ENCODE peak calls at places on chromosomes 11 and 22, in seven cellular contexts. One of them, this sample, is unnamed.

GRCh38 chr11:27459191-27459590 is 13.4 kb downstream of the LGR4 start:
- DNase-seq in SK-N-SH: no peak
- DNase-seq in CD4-positive, alpha-beta T cell: no peak
- DNase-seq in A673: no peak
- DNase-seq in aorta: no peak
- DNase-seq in heart right ventricle: no peak
- DNase-seq in suprapubic skin: no peak
- DNase-seq in this sample: no peak

GRCh38 chr11:111698852-111699559 is 67.2 kb downstream of the PPP2R1B start:
- DNase-seq in A673: no peak
- DNase-seq in heart right ventricle: no peak
- DNase-seq in SK-N-SH: no peak
- DNase-seq in CD4-positive, alpha-beta T cell: no peak
- DNase-seq in suprapubic skin: no peak
- DNase-seq in aorta: no peak
- DNase-seq in this sample: no peak

GRCh38 chr11:284081-285020 is 4.6 kb upstream of the PGGHG start:
- DNase-seq in CD4-positive, alpha-beta T cell: no peak
- DNase-seq in suprapubic skin: no peak
- DNase-seq in heart right ventricle: peak
- DNase-seq in aorta: peak
- DNase-seq in A673: no peak
- DNase-seq in SK-N-SH: peak
- DNase-seq in this sample: no peak

GRCh38 chr22:32820131-32820882 is 18.8 kb downstream of the TIMP3 start:
- DNase-seq in SK-N-SH: no peak
- DNase-seq in suprapubic skin: peak
- DNase-seq in heart right ventricle: no peak
- DNase-seq in aorta: no peak
- DNase-seq in CD4-positive, alpha-beta T cell: no peak
- DNase-seq in A673: no peak
- DNase-seq in this sample: no peak

GRCh38 chr11:60957188-60957587 is 5.2 kb upstream of the SLC15A3 start:
- DNase-seq in aorta: no peak
- DNase-seq in heart right ventricle: no peak
- DNase-seq in suprapubic skin: peak
- DNase-seq in A673: no peak
- DNase-seq in SK-N-SH: no peak
- DNase-seq in CD4-positive, alpha-beta T cell: no peak
- DNase-seq in this sample: no peak

GRCh38 chr11:27233654-27234042 is 129.4 kb downstream of the CCDC34 start:
- DNase-seq in A673: no peak
- DNase-seq in suprapubic skin: no peak
- DNase-seq in aorta: no peak
- DNase-seq in CD4-positive, alpha-beta T cell: no peak
- DNase-seq in heart right ventricle: no peak
- DNase-seq in SK-N-SH: no peak
- DNase-seq in this sample: no peak

GRCh38 chr22:49094151-49094550 is 733.5 kb downstream of the BRD1 start:
- DNase-seq in A673: peak
- DNase-seq in aorta: no peak
- DNase-seq in SK-N-SH: no peak
- DNase-seq in suprapubic skin: no peak
- DNase-seq in CD4-positive, alpha-beta T cell: no peak
- DNase-seq in heart right ventricle: no peak
- DNase-seq in this sample: no peak

GRCh38 chr11:46504817-46505613 is 88.8 kb downstream of the AMBRA1 start:
- DNase-seq in suprapubic skin: no peak
- DNase-seq in CD4-positive, alpha-beta T cell: no peak
- DNase-seq in SK-N-SH: no peak
- DNase-seq in heart right ventricle: no peak
- DNase-seq in aorta: no peak
- DNase-seq in A673: no peak
- DNase-seq in this sample: no peak

GRCh38 chr11:29326757-29327156 is 690.1 kb downstream of the KCNA4 start:
- DNase-seq in A673: no peak
- DNase-seq in suprapubic skin: no peak
- DNase-seq in aorta: no peak
- DNase-seq in CD4-positive, alpha-beta T cell: no peak
- DNase-seq in SK-N-SH: no peak
- DNase-seq in heart right ventricle: no peak
- DNase-seq in this sample: no peak

GRCh38 chr22:41047741-41048140 is 44.7 kb upstream of the EP300 start:
- DNase-seq in CD4-positive, alpha-beta T cell: no peak
- DNase-seq in aorta: no peak
- DNase-seq in heart right ventricle: no peak
- DNase-seq in suprapubic skin: no peak
- DNase-seq in A673: no peak
- DNase-seq in SK-N-SH: no peak
- DNase-seq in this sample: no peak

GRCh38 chr22:32544953-32545558 is 70.4 kb downstream of the FBXO7 start:
- DNase-seq in aorta: peak
- DNase-seq in SK-N-SH: no peak
- DNase-seq in heart right ventricle: no peak
- DNase-seq in CD4-positive, alpha-beta T cell: no peak
- DNase-seq in suprapubic skin: no peak
- DNase-seq in A673: no peak
- DNase-seq in this sample: no peak

GRCh38 chr22:20206709-20207215 is 55.9 kb upstream of the CCDC188 start:
- DNase-seq in SK-N-SH: no peak
- DNase-seq in A673: no peak
- DNase-seq in heart right ventricle: no peak
- DNase-seq in suprapubic skin: no peak
- DNase-seq in CD4-positive, alpha-beta T cell: no peak
- DNase-seq in aorta: no peak
- DNase-seq in this sample: no peak

GRCh38 chr22:17727244-17727892 is 46.9 kb downstream of the BID start:
- DNase-seq in SK-N-SH: no peak
- DNase-seq in aorta: no peak
- DNase-seq in suprapubic skin: no peak
- DNase-seq in CD4-positive, alpha-beta T cell: no peak
- DNase-seq in A673: no peak
- DNase-seq in heart right ventricle: no peak
- DNase-seq in this sample: no peak

GRCh38 chr11:95584589-95584988 is 205.0 kb downstream of the FAM76B start:
- DNase-seq in SK-N-SH: no peak
- DNase-seq in CD4-positive, alpha-beta T cell: no peak
- DNase-seq in aorta: no peak
- DNase-seq in A673: no peak
- DNase-seq in suprapubic skin: no peak
- DNase-seq in heart right ventricle: no peak
- DNase-seq in this sample: no peak

GRCh38 chr11:112886707-112887370 is 74.4 kb upstream of the NCAM1 start:
- DNase-seq in A673: peak
- DNase-seq in suprapubic skin: no peak
- DNase-seq in SK-N-SH: no peak
- DNase-seq in aorta: no peak
- DNase-seq in CD4-positive, alpha-beta T cell: no peak
- DNase-seq in heart right ventricle: no peak
- DNase-seq in this sample: no peak

GRCh38 chr11:65565624-65566453 is 4.4 kb upstream of the ZNRD2 start:
- DNase-seq in CD4-positive, alpha-beta T cell: no peak
- DNase-seq in suprapubic skin: no peak
- DNase-seq in SK-N-SH: no peak
- DNase-seq in A673: no peak
- DNase-seq in aorta: no peak
- DNase-seq in heart right ventricle: no peak
- DNase-seq in this sample: no peak

GRCh38 chr11:128029219-128029722 is 558.1 kb downstream of the ETS1 start:
- DNase-seq in suprapubic skin: no peak
- DNase-seq in heart right ventricle: no peak
- DNase-seq in SK-N-SH: peak
- DNase-seq in A673: no peak
- DNase-seq in aorta: no peak
- DNase-seq in CD4-positive, alpha-beta T cell: no peak
- DNase-seq in this sample: no peak

GRCh38 chr11:103202048-103202651 is 92.9 kb downstream of the DYNC2H1 start:
- DNase-seq in aorta: no peak
- DNase-seq in SK-N-SH: peak
- DNase-seq in CD4-positive, alpha-beta T cell: no peak
- DNase-seq in heart right ventricle: no peak
- DNase-seq in A673: peak
- DNase-seq in suprapubic skin: no peak
- DNase-seq in this sample: no peak

GRCh38 chr22:44108806-44109385 is 71.8 kb upstream of the PARVG start:
- DNase-seq in suprapubic skin: peak
- DNase-seq in A673: no peak
- DNase-seq in heart right ventricle: no peak
- DNase-seq in CD4-positive, alpha-beta T cell: no peak
- DNase-seq in aorta: peak
- DNase-seq in SK-N-SH: no peak
- DNase-seq in this sample: no peak

DNA sequence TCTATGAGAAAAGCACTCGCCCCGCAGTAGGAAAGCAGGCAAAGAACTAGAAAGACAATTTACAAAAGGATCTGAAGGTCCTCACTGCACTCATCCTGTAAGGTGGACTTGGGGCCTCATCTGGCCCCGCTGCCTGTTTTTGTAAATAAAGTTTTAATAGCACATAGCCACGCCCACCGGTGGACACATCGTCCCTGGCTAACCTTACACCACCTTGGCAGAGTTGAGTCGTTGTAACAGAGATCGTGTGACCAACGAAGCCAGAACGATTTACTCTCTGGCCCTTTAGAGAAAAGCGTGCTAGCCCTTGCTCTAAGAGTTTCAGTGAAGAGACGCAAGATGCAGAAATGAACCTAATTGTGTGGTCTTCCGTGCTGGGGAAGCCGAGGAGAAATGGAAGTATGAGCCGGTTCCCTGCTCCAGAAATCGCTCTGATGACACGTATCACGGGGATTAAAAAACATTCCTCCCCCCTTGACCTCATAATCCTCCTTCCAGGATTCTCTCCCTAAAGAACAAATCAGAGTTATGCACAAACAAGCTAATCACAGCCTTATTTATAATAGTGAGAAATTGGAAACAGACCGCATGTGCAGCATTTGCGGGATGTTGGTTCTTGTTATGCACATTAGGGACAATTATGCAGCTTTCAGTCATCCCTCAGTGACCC is 80.1 kb downstream of the CDKN1C start:
- DNase-seq in A673: no peak
- DNase-seq in aorta: no peak
- DNase-seq in CD4-positive, alpha-beta T cell: no peak
- DNase-seq in SK-N-SH: no peak
- DNase-seq in suprapubic skin: peak
- DNase-seq in heart right ventricle: no peak
- DNase-seq in this sample: no peak
- H3K27ac ChIP-seq in A673: no peak
- H3K27ac ChIP-seq in aorta: no peak
- H3K27ac ChIP-seq in CD4-positive, alpha-beta T cell: no peak
- H3K27ac ChIP-seq in SK-N-SH: no peak
- H3K27ac ChIP-seq in suprapubic skin: no peak
- H3K27ac ChIP-seq in heart right ventricle: peak
- H3K27ac ChIP-seq in this sample: peak

GRCh38 chr22:27719033-27719341 is 82.6 kb downstream of the MN1 start:
- DNase-seq in A673: no peak
- DNase-seq in CD4-positive, alpha-beta T cell: no peak
- DNase-seq in heart right ventricle: no peak
- DNase-seq in aorta: peak
- DNase-seq in suprapubic skin: no peak
- DNase-seq in SK-N-SH: no peak
- DNase-seq in this sample: no peak
- H3K27ac ChIP-seq in A673: no peak
- H3K27ac ChIP-seq in CD4-positive, alpha-beta T cell: no peak
- H3K27ac ChIP-seq in heart right ventricle: peak
- H3K27ac ChIP-seq in aorta: no peak
- H3K27ac ChIP-seq in suprapubic skin: peak
- H3K27ac ChIP-seq in SK-N-SH: no peak
- H3K27ac ChIP-seq in this sample: no peak

GRCh38 chr11:44619931-44620725 is 54.7 kb downstream of the CD82 start:
- DNase-seq in SK-N-SH: no peak
- DNase-seq in heart right ventricle: peak
- DNase-seq in A673: no peak
- DNase-seq in CD4-positive, alpha-beta T cell: no peak
- DNase-seq in suprapubic skin: peak
- DNase-seq in aorta: peak
- DNase-seq in this sample: no peak

GRCh38 chr11:44622190-44622650 is 56.8 kb downstream of the CD82 start:
- DNase-seq in aorta: peak
- DNase-seq in CD4-positive, alpha-beta T cell: no peak
- DNase-seq in SK-N-SH: no peak
- DNase-seq in suprapubic skin: peak
- DNase-seq in A673: no peak
- DNase-seq in heart right ventricle: peak
- DNase-seq in this sample: no peak

GRCh38 chr11:44621784-44622183 is 56.3 kb downstream of the CD82 start:
- DNase-seq in aorta: peak
- DNase-seq in CD4-positive, alpha-beta T cell: no peak
- DNase-seq in A673: no peak
- DNase-seq in suprapubic skin: peak
- DNase-seq in SK-N-SH: no peak
- DNase-seq in heart right ventricle: peak
- DNase-seq in this sample: no peak

GRCh38 chr11:44622721-44623258 is 57.3 kb downstream of the CD82 start:
- DNase-seq in suprapubic skin: peak
- DNase-seq in SK-N-SH: no peak
- DNase-seq in aorta: peak
- DNase-seq in A673: no peak
- DNase-seq in heart right ventricle: peak
- DNase-seq in CD4-positive, alpha-beta T cell: no peak
- DNase-seq in this sample: no peak

DNA sequence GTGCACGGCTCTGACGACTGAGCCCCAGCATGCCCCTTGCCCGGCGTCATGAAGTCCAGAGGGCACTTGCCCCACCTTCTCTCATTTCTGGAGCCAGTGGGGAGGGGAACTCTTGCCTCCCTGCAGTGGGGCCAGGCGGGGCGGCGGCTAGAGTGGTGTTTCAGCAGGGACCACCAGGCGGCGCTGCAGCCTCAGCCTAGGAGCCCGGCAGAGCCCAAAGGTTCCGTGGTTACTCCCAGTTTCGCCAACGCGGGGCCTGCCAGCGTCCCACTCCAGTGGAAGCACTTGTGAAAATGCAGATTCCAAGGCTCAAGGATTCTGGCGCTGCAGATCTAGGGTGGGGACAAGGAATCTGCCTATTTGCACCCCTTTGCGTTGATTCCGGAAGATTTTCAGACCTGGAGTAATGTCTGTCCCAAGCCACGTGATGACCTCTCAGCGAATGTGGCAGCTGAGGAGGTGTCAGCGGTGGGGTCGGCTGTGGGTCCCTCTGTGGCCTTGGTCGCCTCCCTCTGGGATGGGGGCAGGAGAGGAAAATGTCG is 55.7 kb downstream of the CD82 start:
- DNase-seq in suprapubic skin: peak
- DNase-seq in CD4-positive, alpha-beta T cell: peak
- DNase-seq in A673: peak
- DNase-seq in aorta: peak
- DNase-seq in SK-N-SH: peak
- DNase-seq in heart right ventricle: peak
- DNase-seq in this sample: peak
- H3K27ac ChIP-seq in suprapubic skin: no peak
- H3K27ac ChIP-seq in CD4-positive, alpha-beta T cell: no peak
- H3K27ac ChIP-seq in A673: no peak
- H3K27ac ChIP-seq in aorta: no peak
- H3K27ac ChIP-seq in SK-N-SH: no peak
- H3K27ac ChIP-seq in heart right ventricle: no peak
- H3K27ac ChIP-seq in this sample: peak

DNA sequence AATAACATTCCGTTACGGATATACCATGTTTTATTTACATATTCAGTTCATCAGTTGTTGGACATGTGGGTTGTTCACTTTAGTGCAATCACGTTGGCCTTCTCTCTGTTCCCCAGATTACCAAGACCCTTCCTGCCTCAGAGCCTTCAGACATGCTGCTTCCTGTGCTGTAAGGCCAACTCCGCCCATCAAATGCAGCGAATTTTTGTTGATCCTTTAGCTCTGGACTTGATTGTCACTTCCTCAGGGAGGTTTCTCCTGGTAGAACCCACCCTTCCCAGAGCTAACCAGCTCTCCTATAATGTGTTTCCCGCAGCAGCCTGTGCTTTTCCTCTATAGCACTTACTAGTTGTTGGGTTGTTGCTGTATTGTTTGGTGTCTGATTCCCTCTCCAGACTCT is 39.4 kb downstream of the SWAP70 start:
- DNase-seq in A673: no peak
- DNase-seq in suprapubic skin: no peak
- DNase-seq in heart right ventricle: peak
- DNase-seq in CD4-positive, alpha-beta T cell: no peak
- DNase-seq in aorta: no peak
- DNase-seq in SK-N-SH: no peak
- DNase-seq in this sample: no peak
- H3K27ac ChIP-seq in A673: no peak
- H3K27ac ChIP-seq in suprapubic skin: peak
- H3K27ac ChIP-seq in heart right ventricle: peak
- H3K27ac ChIP-seq in CD4-positive, alpha-beta T cell: no peak
- H3K27ac ChIP-seq in aorta: no peak
- H3K27ac ChIP-seq in SK-N-SH: no peak
- H3K27ac ChIP-seq in this sample: no peak

This sample was measured in substantia nigra.